ENCODE peak calls at places on chromosomes 6 and 20, in nine cellular contexts. D is HFF-Myc; E is ovary; U is testis; V is endothelial cell; J is nephron progenitor cell; I is CD4-positive, alpha-beta T cell; L is upper lobe of right lung; C is transverse colon. X is an unnamed sample.

GRCh38 chr20:47392015-47392720 is 35.7 kb upstream of the ZMYND8 start:
- DNase-seq in D (peak; percentile 99), E (no peak), U (no peak), V (no peak), J (no peak), I (no peak), L (no peak), C (no peak), X (peak; percentile 50)

GRCh38 chr6:168118935-168119334 is 39.9 kb upstream of the FRMD1 start:
- DNase-seq in D (no peak), E (peak; percentile 6), U (peak; percentile 9), V (no peak), J (no peak), I (no peak), L (no peak), C (no peak), X (no peak)

GRCh38 chr6:98839788-98840361 is 5.5 kb downstream of the POU3F2 start:
- DNase-seq in D (no peak), E (no peak), U (no peak), V (peak; percentile 46), J (no peak), I (no peak), L (no peak), C (no peak), X (no peak)

GRCh38 chr6:160013987-160014868 is 45.3 kb downstream of the IGF2R start:
- DNase-seq in D (no peak), E (no peak), U (no peak), V (no peak), J (no peak), I (peak; percentile 28), L (no peak), C (peak; percentile 32), X (no peak)

GRCh38 chr20:24780648-24781047 is 168.4 kb upstream of the CST7 start:
- DNase-seq in D (no peak), E (no peak), U (no peak), V (no peak), J (no peak), I (no peak), L (peak; percentile 37), C (no peak), X (no peak)

GRCh38 chr6:138844203-138844602 is 48.3 kb downstream of the ECT2L start:
- DNase-seq in D (no peak), E (peak; percentile 67), U (peak; percentile 36), V (no peak), J (no peak), I (no peak), L (no peak), C (no peak), X (no peak)

GRCh38 chr6:138647006-138647405 is 126.6 kb upstream of the CCDC28A start:
- DNase-seq in D (no peak), E (no peak), U (no peak), V (no peak), J (no peak), I (no peak), L (no peak), C (no peak), X (no peak)

GRCh38 chr6:169967687-169968086 is 216.3 kb downstream of the ERMARD start:
- DNase-seq in D (no peak), E (no peak), U (no peak), V (no peak), J (no peak), I (no peak), L (no peak), C (no peak), X (no peak)

GRCh38 chr6:41442800-41443501 is 103.2 kb upstream of the FOXP4 start:
- DNase-seq in D (no peak), E (peak; percentile 87), U (peak; percentile 76), V (peak; percentile 78), J (peak; percentile 92), I (no peak), L (no peak), C (peak; percentile 32), X (peak; percentile 34)

GRCh38 chr6:117448732-117449131 is 23.0 kb upstream of the ROS1 start:
- DNase-seq in D (peak; percentile 82), E (no peak), U (no peak), V (no peak), J (no peak), I (no peak), L (no peak), C (no peak), X (no peak)

GRCh38 chr6:69232506-69233194 is 564.2 kb downstream of the LMBRD1 start:
- DNase-seq in D (peak; percentile 32), E (peak; percentile 78), U (peak; percentile 89), V (peak; percentile 89), J (peak; percentile 94), I (no peak), L (peak; percentile 82), C (peak; percentile 63), X (peak; percentile 59)

GRCh38 chr20:49664914-49665313 is 48.8 kb downstream of the B4GALT5 start:
- DNase-seq in D (no peak), E (no peak), U (no peak), V (no peak), J (no peak), I (no peak), L (no peak), C (no peak), X (no peak)

GRCh38 chr6:82040405-82041221 is 206.9 kb downstream of the IBTK start:
- DNase-seq in D (peak; percentile 54), E (no peak), U (peak; percentile 53), V (peak; percentile 57), J (peak; percentile 39), I (no peak), L (no peak), C (no peak), X (no peak)

GRCh38 chr6:106528521-106528920 is 100.8 kb downstream of the RTN4IP1 start:
- DNase-seq in D (no peak), E (no peak), U (no peak), V (no peak), J (no peak), I (no peak), L (no peak), C (no peak), X (no peak)

GRCh38 chr6:118017301-118017854 is 110.3 kb downstream of the SLC35F1 start:
- DNase-seq in D (no peak), E (no peak), U (no peak), V (no peak), J (no peak), I (no peak), L (no peak), C (no peak), X (no peak)

GRCh38 chr6:43113431-43114260 is 37.5 kb downstream of the PTK7 start:
- DNase-seq in D (no peak), E (no peak), U (no peak), V (no peak), J (no peak), I (no peak), L (no peak), C (peak; percentile 28), X (no peak)

GRCh38 chr20:25023316-25023715 is 30.8 kb upstream of the APMAP start:
- DNase-seq in D (no peak), E (peak; percentile 20), U (no peak), V (no peak), J (no peak), I (no peak), L (peak; percentile 39), C (peak; percentile 7), X (no peak)

GRCh38 chr6:15121977-15122550 is 123.8 kb upstream of the JARID2 start:
- DNase-seq in D (no peak), E (no peak), U (no peak), V (no peak), J (no peak), I (no peak), L (no peak), C (no peak), X (no peak)

GRCh38 chr6:10847684-10848083 is 9.3 kb upstream of the MAK start:
- DNase-seq in D (no peak), E (no peak), U (no peak), V (no peak), J (no peak), I (no peak), L (no peak), C (no peak), X (no peak)
- TF ChIP-seq CTCF in D (no peak), E (no peak), U (peak; percentile 20), V (peak; percentile 50), J (peak; percentile 8), I (peak; percentile 9), L (peak; percentile 33), C (peak; percentile 8), X (peak; percentile 7)

GRCh38 chr20:10448270-10449156 is 13.4 kb downstream of the SLX4IP start:
- DNase-seq in D (no peak), E (no peak), U (no peak), V (no peak), J (no peak), I (no peak), L (no peak), C (no peak), X (no peak)

GRCh38 chr20:10443936-10444335 is 8.8 kb downstream of the SLX4IP start:
- DNase-seq in D (no peak), E (no peak), U (no peak), V (no peak), J (no peak), I (no peak), L (no peak), C (no peak), X (no peak)

GRCh38 chr20:10449270-10449669 is 14.2 kb downstream of the SLX4IP start:
- DNase-seq in D (no peak), E (no peak), U (no peak), V (no peak), J (no peak), I (no peak), L (no peak), C (no peak), X (no peak)

GRCh38 chr20:10445758-10446157 is 10.7 kb downstream of the SLX4IP start:
- DNase-seq in D (no peak), E (no peak), U (no peak), V (no peak), J (no peak), I (no peak), L (no peak), C (no peak), X (no peak)

GRCh38 chr20:10447028-10447427 is 11.9 kb downstream of the SLX4IP start:
- DNase-seq in D (peak; percentile 30), E (no peak), U (no peak), V (no peak), J (no peak), I (peak; percentile 25), L (no peak), C (peak; percentile 36), X (peak; percentile 78)
- TF ChIP-seq CTCF in D (no peak), E (no peak), U (no peak), V (no peak), J (no peak), I (no peak), L (no peak), C (no peak), X (no peak)

DNA sequence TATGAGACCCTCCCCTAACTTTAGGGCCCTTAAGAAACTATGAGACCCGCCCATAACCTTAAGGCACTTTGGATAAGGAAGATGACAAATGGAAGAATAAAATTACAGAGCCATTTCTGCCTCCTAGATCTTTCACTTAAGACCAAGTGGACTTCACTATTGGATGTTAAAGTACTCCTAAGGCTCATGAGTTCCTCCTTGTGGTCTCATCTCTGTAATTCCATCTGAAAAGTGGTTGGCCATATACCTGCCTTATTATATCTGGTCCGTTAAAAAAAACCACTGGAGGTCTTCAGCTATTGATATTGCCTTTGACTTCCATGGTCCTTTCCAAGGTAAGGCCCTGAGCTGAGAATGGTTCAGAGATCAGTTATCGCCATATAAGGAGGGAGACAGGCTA is 310.3 kb downstream of the EYA4 start:
- DNase-seq in D (no peak), E (no peak), U (no peak), V (no peak), J (no peak), I (no peak), L (no peak), C (no peak), X (no peak)
- TF ChIP-seq CTCF in D (no peak), E (no peak), U (no peak), V (no peak), J (no peak), I (no peak), L (no peak), C (no peak), X (no peak)

GRCh38 chr6:134828641-134829040 is 121.3 kb downstream of the ALDH8A1 start:
- DNase-seq in D (no peak), E (no peak), U (no peak), V (no peak), J (no peak), I (no peak), L (no peak), C (no peak), X (no peak)
- TF ChIP-seq CTCF in D (no peak), E (no peak), U (no peak), V (no peak), J (no peak), I (no peak), L (no peak), C (no peak), X (no peak)